ENCODE peak calls at places on chromosomes 6 and 20, in four cellular contexts. B is fibroblast of the conjunctiva, Y is T47D, E is cardiac muscle cell. D is an unnamed sample.

GRCh38 chr20:20593447-20594170 is 118.8 kb downstream of the RALGAPA2 start:
- DNase-seq in B (peak), Y (peak), E (peak), D (peak)

GRCh38 chr6:113644861-113645575 is 212.1 kb upstream of the MARCKS start:
- DNase-seq in B (peak), Y (no peak), E (no peak), D (no peak)

GRCh38 chr6:159906400-159906799 is 15.6 kb downstream of the MAS1 start:
- DNase-seq in B (no peak), Y (no peak), E (no peak), D (no peak)

GRCh38 chr6:170043881-170044790 is 246.7 kb downstream of the DLL1 start:
- DNase-seq in B (no peak), Y (no peak), E (no peak), D (no peak)

GRCh38 chr6:24985313-24985712 is 49.6 kb upstream of the RIPOR2 start:
- DNase-seq in B (no peak), Y (no peak), E (peak), D (no peak)

GRCh38 chr6:161596807-161597505 is 323.1 kb upstream of the AGPAT4 start:
- DNase-seq in B (no peak), Y (peak), E (no peak), D (no peak)

GRCh38 chr6:16265351-16266341 is 27.3 kb downstream of the GMPR start:
- DNase-seq in B (no peak), Y (no peak), E (no peak), D (no peak)

GRCh38 chr6:103893082-103893481 is 966.6 kb downstream of the HACE1 start:
- DNase-seq in B (no peak), Y (no peak), E (no peak), D (no peak)

GRCh38 chr6:20310185-20310584 is 91.5 kb upstream of the E2F3 start:
- DNase-seq in B (no peak), Y (no peak), E (no peak), D (no peak)

GRCh38 chr6:84103029-84103428 is 69.5 kb downstream of the MRAP2 start:
- DNase-seq in B (peak), Y (no peak), E (no peak), D (no peak)

GRCh38 chr6:168903638-168904345 is 349.9 kb downstream of the THBS2 start:
- DNase-seq in B (no peak), Y (no peak), E (no peak), D (no peak)

GRCh38 chr6:31712296-31712695 is 2.9 kb upstream of the LY6G6D start:
- DNase-seq in B (no peak), Y (peak), E (no peak), D (no peak)

GRCh38 chr6:154447929-154448328 is 62.6 kb downstream of the CNKSR3 start:
- DNase-seq in B (no peak), Y (no peak), E (no peak), D (no peak)

GRCh38 chr6:154438882-154439281 is 71.6 kb downstream of the CNKSR3 start:
- DNase-seq in B (no peak), Y (no peak), E (no peak), D (no peak)

GRCh38 chr6:108002365-108003221 is 44.6 kb upstream of the SEC63 start:
- DNase-seq in B (no peak), Y (peak), E (no peak), D (no peak)

GRCh38 chr6:107458687-107459282 is 579 bp downstream of the PDSS2 start:
- DNase-seq in B (no peak), Y (peak), E (peak), D (no peak)

GRCh38 chr20:44110816-44111568 is 76.0 kb downstream of the JPH2 start:
- DNase-seq in B (no peak), Y (no peak), E (no peak), D (no peak)

GRCh38 chr6:119727504-119728219 is 378.1 kb upstream of the MAN1A1 start:
- DNase-seq in B (no peak), Y (peak), E (no peak), D (no peak)

GRCh38 chr6:42140051-42140450 is 2.4 kb downstream of the C6orf132 start:
- DNase-seq in B (no peak), Y (no peak), E (no peak), D (peak)

GRCh38 chr6:106046116-106046853 is 39.9 kb upstream of the PRDM1 start:
- DNase-seq in B (no peak), Y (no peak), E (no peak), D (no peak)

GRCh38 chr20:33647603-33648395 is 14.3 kb upstream of the C20orf144 start:
- DNase-seq in B (peak), Y (peak), E (no peak), D (no peak)

GRCh38 chr6:124822118-124822746 is 140.0 kb upstream of the RNF217 start:
- DNase-seq in B (no peak), Y (no peak), E (no peak), D (no peak)

GRCh38 chr6:24936641-24937317 is 1.0 kb upstream of the RIPOR2 start:
- DNase-seq in B (no peak), Y (no peak), E (no peak), D (no peak)

GRCh38 chr6:68108243-68108835 is 526.7 kb upstream of the ADGRB3 start:
- DNase-seq in B (no peak), Y (no peak), E (no peak), D (no peak)

GRCh38 chr6:143691900-143692572 is 14.3 kb downstream of the PHACTR2 start:
- DNase-seq in B (no peak), Y (no peak), E (no peak), D (no peak)

GRCh38 chr6:16725145-16725864 is 36.0 kb downstream of the ATXN1 start:
- DNase-seq in B (peak), Y (no peak), E (no peak), D (no peak)

GRCh38 chr20:47795214-47795667 is 10.0 kb upstream of the SULF2 start:
- DNase-seq in B (no peak), Y (peak), E (no peak), D (peak)

GRCh38 chr6:117546674-117547073 is 55.6 kb downstream of the GOPC start:
- DNase-seq in B (no peak), Y (no peak), E (no peak), D (no peak)

GRCh38 chr6:157323114-157323923 is at the start of gene TMEM242:
- DNase-seq in B (peak), Y (peak), E (peak), D (peak)

GRCh38 chr6:49030621-49031020 is 432.4 kb downstream of the MMUT start:
- DNase-seq in B (no peak), Y (no peak), E (no peak), D (no peak)

GRCh38 chr6:87606199-87606598 is 16.3 kb downstream of the ORC3 start:
- DNase-seq in B (no peak), Y (no peak), E (no peak), D (no peak)

GRCh38 chr20:48574383-48574782 is 253.4 kb downstream of the PREX1 start:
- DNase-seq in B (no peak), Y (peak), E (no peak), D (no peak)

GRCh38 chr6:149139782-149140136 is 177.8 kb upstream of the TAB2 start:
- DNase-seq in B (no peak), Y (no peak), E (no peak), D (no peak)

GRCh38 chr6:75609639-75610590 is 8.2 kb downstream of the SENP6 start:
- DNase-seq in B (no peak), Y (no peak), E (no peak), D (no peak)

GRCh38 chr6:130001229-130001554 is 17.2 kb upstream of the L3MBTL3 start:
- DNase-seq in B (no peak), Y (no peak), E (no peak), D (no peak)